ENCODE peak calls at places on chromosomes 12 and 14, in four cellular contexts. X, R, H and F are unnamed samples.

GRCh38 chr12:42326466-42327226 is 679 bp downstream of the PPHLN1 start:
- DNase-seq in R (no peak), X (peak; percentile 14), H (peak; percentile 38), F (peak; percentile 8)

GRCh38 chr12:110689002-110689600 is at the start of gene HVCN1:
- DNase-seq in H (peak; percentile 28), R (no peak), X (no peak), F (no peak)

GRCh38 chr12:77833329-77833728 is 2.6 kb downstream of the NAV3 start:
- DNase-seq in X (no peak), H (no peak), R (no peak), F (no peak)

GRCh38 chr12:70365648-70366518 is at the start of gene KCNMB4:
- DNase-seq in H (peak; percentile 58), X (peak; percentile 40), R (peak; percentile 7), F (peak; percentile 36)

GRCh38 chr12:103647267-103647666 is 60.2 kb downstream of the STAB2 start:
- DNase-seq in X (peak; percentile 26), H (no peak), R (no peak), F (no peak)

GRCh38 chr14:101191882-101192660 is 288.5 kb upstream of the RTL1 start:
- DNase-seq in R (no peak), X (no peak), H (no peak), F (no peak)

GRCh38 chr12:58916891-58917570 is 3.3 kb downstream of the LRIG3 start:
- DNase-seq in H (no peak), X (no peak), R (no peak), F (no peak)

GRCh38 chr12:40788276-40788675 is 96.0 kb downstream of the CNTN1 start:
- DNase-seq in X (no peak), R (no peak), H (no peak), F (no peak)

GRCh38 chr14:102055181-102055901 is 31.5 kb downstream of the HSP90AA1 start:
- DNase-seq in H (no peak), X (no peak), R (no peak), F (peak; percentile 18)

GRCh38 chr14:94449930-94450329 is 2.7 kb downstream of the SERPINA11 start:
- DNase-seq in X (no peak), R (no peak), H (no peak), F (no peak)

GRCh38 chr14:22557846-22558220 is 31.2 kb downstream of the DAD1 start:
- DNase-seq in H (no peak), X (no peak), R (no peak), F (no peak)

GRCh38 chr14:89401783-89402182 is 15.2 kb downstream of the FOXN3 start:
- DNase-seq in R (no peak), X (no peak), H (no peak), F (no peak)

GRCh38 chr12:48446372-48446771 is 26.0 kb upstream of the ANP32D start:
- DNase-seq in X (no peak), R (no peak), H (no peak), F (no peak)

GRCh38 chr14:68824517-68825347 is 31.9 kb upstream of the ZFP36L1 start:
- DNase-seq in X (peak; percentile 90), H (peak; percentile 87), R (no peak), F (peak; percentile 80)

GRCh38 chr14:96797188-96797942 is at the start of gene VRK1:
- DNase-seq in H (peak; percentile 96), R (peak; percentile 83), X (peak; percentile 94), F (peak; percentile 90)

GRCh38 chr12:104460973-104461693 is 4.4 kb downstream of the CHST11 start:
- DNase-seq in R (no peak), H (peak; percentile 34), X (no peak), F (no peak)

GRCh38 chr12:10205251-10205807 is 7.3 kb upstream of the GABARAPL1 start:
- DNase-seq in R (no peak), H (no peak), X (peak; percentile 45), F (no peak)

GRCh38 chr14:105138551-105139111 is 29.9 kb downstream of the JAG2 start:
- DNase-seq in R (no peak), H (no peak), X (no peak), F (no peak)

GRCh38 chr12:25585021-25585523 is 32.0 kb upstream of the LMNTD1 start:
- DNase-seq in X (no peak), H (no peak), R (no peak), F (no peak)

GRCh38 chr14:100341301-100342031 is 18.3 kb downstream of the SLC25A47 start:
- DNase-seq in X (peak; percentile 60), H (no peak), R (peak; percentile 44), F (no peak)

GRCh38 chr12:66920205-66920604 is 241.3 kb upstream of the GRIP1 start:
- DNase-seq in R (no peak), X (no peak), H (peak; percentile 37), F (no peak)

GRCh38 chr12:2405039-2405438 is 352.3 kb downstream of the CACNA1C start:
- DNase-seq in R (no peak), X (no peak), H (no peak), F (no peak)

GRCh38 chr14:36827861-36828260 is 166.2 kb downstream of the PAX9 start:
- DNase-seq in H (no peak), R (no peak), X (no peak), F (no peak)

GRCh38 chr14:53929871-53930685 is 26.5 kb downstream of the BMP4 start:
- DNase-seq in H (peak; percentile 22), R (no peak), X (peak; percentile 28), F (no peak)

GRCh38 chr14:100531152-100531551 is 56.1 kb downstream of the BEGAIN start:
- DNase-seq in X (no peak), H (no peak), R (no peak), F (no peak)

GRCh38 chr12:105820407-105821140 is 318.2 kb downstream of the NUAK1 start:
- DNase-seq in X (no peak), H (no peak), R (no peak), F (peak; percentile 40)

GRCh38 chr12:94942663-94943062 is 60.8 kb downstream of the NDUFA12 start:
- DNase-seq in H (no peak), R (no peak), X (no peak), F (no peak)

GRCh38 chr14:75610839-75611238 is 32.4 kb downstream of the FLVCR2 start:
- DNase-seq in X (no peak), R (no peak), H (no peak), F (no peak)

GRCh38 chr12:95100264-95101190 is 27.1 kb upstream of the NR2C1 start:
- DNase-seq in H (peak; percentile 52), R (no peak), X (no peak), F (no peak)

GRCh38 chr12:128817115-128818015 is 6.4 kb downstream of the SLC15A4 start:
- DNase-seq in X (no peak), R (peak; percentile 90), H (peak; percentile 17), F (no peak)

GRCh38 chr12:128820253-128820652 is 3.5 kb downstream of the SLC15A4 start:
- DNase-seq in H (no peak), R (no peak), X (no peak), F (no peak)

GRCh38 chr12:128820723-128821432 is 2.9 kb downstream of the SLC15A4 start:
- DNase-seq in H (no peak), X (no peak), R (no peak), F (no peak)

GRCh38 chr12:128818065-128819022 is 5.4 kb downstream of the SLC15A4 start:
- DNase-seq in H (no peak), R (no peak), X (peak; percentile 26), F (no peak)

GRCh38 chr12:128819293-128820144 is 4.2 kb downstream of the SLC15A4 start:
- DNase-seq in H (no peak), X (no peak), R (no peak), F (no peak)
- TF ChIP-seq CHD4 in H (no peak), X (no peak), R (no peak), F (no peak)

DNA sequence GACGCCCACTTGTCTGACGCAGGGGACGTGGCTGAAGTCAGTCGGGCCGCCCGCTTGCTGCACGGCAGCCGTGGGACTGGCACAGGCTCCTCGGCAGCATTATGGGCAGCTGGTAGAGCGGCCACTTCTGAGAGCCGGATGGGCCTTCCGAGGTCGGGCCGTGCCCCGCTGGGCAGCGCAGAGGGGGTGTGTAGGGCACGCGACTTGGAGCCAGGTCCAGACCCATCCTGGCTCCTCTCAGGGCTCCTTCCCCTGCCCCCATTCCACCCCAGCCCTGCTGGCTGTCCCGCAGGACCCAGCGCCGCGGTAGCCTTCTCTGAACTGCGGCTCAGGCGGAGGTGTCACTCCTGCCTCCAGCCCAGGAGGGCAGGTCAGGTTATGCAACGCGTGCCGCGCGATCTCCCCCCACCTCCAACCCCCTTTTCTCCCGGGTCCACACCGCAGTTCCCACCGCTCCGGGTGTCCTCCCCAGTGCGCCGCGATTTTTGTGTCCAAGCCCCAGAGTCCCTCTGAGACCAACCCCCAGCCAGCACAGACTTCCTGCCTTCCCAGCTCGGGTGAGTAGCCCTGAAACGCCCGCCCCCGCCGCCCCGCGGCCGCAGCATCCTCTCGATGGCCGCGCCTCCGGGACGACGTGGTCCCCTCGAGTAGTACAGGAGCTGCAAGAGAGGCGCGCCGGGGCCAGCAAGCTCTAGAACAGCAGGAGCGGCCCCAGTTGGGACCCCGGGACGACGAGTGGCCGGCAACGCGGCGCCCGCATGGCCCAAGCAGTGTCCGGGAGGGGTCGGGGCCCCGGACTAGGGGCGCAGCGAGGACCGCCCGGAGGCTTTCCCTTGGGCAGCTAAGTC is 41.1 kb upstream of the CAPRIN2 start:
- DNase-seq in R (no peak), X (peak; percentile 69), H (peak; percentile 64), F (peak; percentile 48)
- TF ChIP-seq CHD4 in R (no peak), X (no peak), H (no peak), F (no peak)

DNA sequence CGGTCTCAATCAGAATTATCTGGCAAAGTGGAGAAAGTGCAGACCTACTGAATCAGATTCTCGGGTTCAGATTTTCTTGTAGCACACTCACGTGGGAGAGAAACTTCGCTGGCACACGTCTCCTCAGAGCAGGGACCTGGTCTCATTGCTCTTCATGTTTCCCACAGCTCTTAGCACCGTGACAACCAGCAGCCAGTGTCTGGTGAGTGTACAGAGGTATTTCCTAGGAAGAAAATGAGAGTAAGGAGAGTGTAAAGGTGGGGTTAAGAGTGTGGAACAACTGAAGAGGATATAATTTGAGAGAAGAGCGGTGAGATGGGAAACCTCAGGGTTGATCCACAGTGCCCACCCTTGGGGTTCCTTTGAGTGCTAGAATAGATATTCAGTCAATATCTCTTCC is 89.2 kb downstream of the ARF6 start:
- DNase-seq in H (no peak), X (no peak), R (no peak), F (no peak)
- TF ChIP-seq CHD4 in H (no peak), X (no peak), R (no peak), F (no peak)

GRCh38 chr12:76548222-76548837 is 11.2 kb downstream of the OSBPL8 start:
- DNase-seq in R (no peak), X (peak; percentile 24), H (peak; percentile 37), F (no peak)
- TF ChIP-seq CHD4 in R (no peak), X (no peak), H (no peak), F (no peak)

DNA sequence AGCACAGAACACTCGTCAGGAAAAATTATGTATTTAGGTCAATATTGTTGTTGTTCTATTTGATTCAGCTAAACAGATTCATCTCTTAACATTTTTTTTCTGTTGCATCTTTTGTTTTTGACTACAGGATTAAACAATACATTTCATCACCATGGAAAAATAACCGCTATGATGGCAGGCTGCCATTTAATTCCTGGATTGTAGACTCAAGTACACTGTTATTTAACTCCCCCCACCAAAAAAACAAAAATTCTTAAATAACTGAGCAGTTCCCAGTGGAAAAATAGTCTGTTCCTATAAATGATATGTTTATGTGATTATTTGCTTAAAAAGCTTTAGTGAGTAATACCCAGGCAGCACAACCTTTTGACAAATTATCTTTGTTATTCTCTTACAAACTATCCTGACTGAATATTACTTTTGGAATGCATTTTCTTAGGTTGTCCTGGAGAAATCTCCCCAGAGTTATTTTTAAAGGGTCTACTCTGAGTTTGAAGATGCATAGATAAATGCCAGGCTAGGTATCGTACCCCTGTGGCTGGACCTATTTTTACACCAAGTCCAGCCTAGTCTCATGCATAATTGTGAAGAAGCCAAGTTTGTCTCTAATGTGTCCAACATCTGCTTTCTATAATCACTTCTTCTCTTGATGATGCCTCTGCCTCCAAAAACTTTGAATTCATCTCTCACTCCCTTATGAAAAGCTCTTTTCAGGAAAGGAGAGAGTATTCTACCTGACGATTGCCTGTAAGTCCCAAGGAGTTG is 3.7 kb downstream of the KERA start:
- DNase-seq in X (peak; percentile 25), H (no peak), R (no peak), F (no peak)
- TF ChIP-seq CHD4 in X (no peak), H (no peak), R (no peak), F (no peak)